ENCODE peak calls at places on chromosomes 13 and 19, in eight cellular contexts. One of them, this sample, is unnamed.
A peak's percentile ranks its signal among the peaks of the same experiment; 100 is the strongest.

GRCh38 chr13:76822691-76823267 is 63.4 kb downstream of the KCTD12 start:
- DNase-seq in aorta: no peak
- DNase-seq in psoas muscle: no peak
- DNase-seq in HEK293T: no peak
- DNase-seq in stimulated activated CD4-positive, alpha-beta T cell treated with anti-CD3 and anti-CD28 coated beads, Interleukin-1b, Interleukin-23, amount 100 ng/mL, for 24 hours: no peak
- DNase-seq in astrocyte: peak; percentile 6
- DNase-seq in CD4-positive, CD25-positive, alpha-beta regulatory T cell: peak; percentile 49
- DNase-seq in AG09319: no peak
- DNase-seq in this sample: no peak

GRCh38 chr13:101341464-101341863 is 74.8 kb downstream of the NALCN start:
- DNase-seq in aorta: no peak
- DNase-seq in psoas muscle: no peak
- DNase-seq in HEK293T: no peak
- DNase-seq in stimulated activated CD4-positive, alpha-beta T cell treated with anti-CD3 and anti-CD28 coated beads, Interleukin-1b, Interleukin-23, amount 100 ng/mL, for 24 hours: no peak
- DNase-seq in astrocyte: peak; percentile 22
- DNase-seq in CD4-positive, CD25-positive, alpha-beta regulatory T cell: no peak
- DNase-seq in AG09319: no peak
- DNase-seq in this sample: no peak

GRCh38 chr19:54164369-54165068 is 5.0 kb upstream of the LENG1 start:
- DNase-seq in aorta: peak; percentile 86
- DNase-seq in psoas muscle: no peak
- DNase-seq in HEK293T: peak; percentile 67
- DNase-seq in stimulated activated CD4-positive, alpha-beta T cell treated with anti-CD3 and anti-CD28 coated beads, Interleukin-1b, Interleukin-23, amount 100 ng/mL, for 24 hours: no peak
- DNase-seq in astrocyte: peak; percentile 25
- DNase-seq in CD4-positive, CD25-positive, alpha-beta regulatory T cell: peak; percentile 70
- DNase-seq in AG09319: no peak
- DNase-seq in this sample: no peak

GRCh38 chr19:14337510-14337909 is 43.7 kb upstream of the ADGRE5 start:
- DNase-seq in aorta: no peak
- DNase-seq in psoas muscle: no peak
- DNase-seq in HEK293T: peak; percentile 83
- DNase-seq in stimulated activated CD4-positive, alpha-beta T cell treated with anti-CD3 and anti-CD28 coated beads, Interleukin-1b, Interleukin-23, amount 100 ng/mL, for 24 hours: no peak
- DNase-seq in astrocyte: no peak
- DNase-seq in CD4-positive, CD25-positive, alpha-beta regulatory T cell: peak; percentile 55
- DNase-seq in AG09319: no peak
- DNase-seq in this sample: no peak

GRCh38 chr19:45657520-45658163 is 10.4 kb upstream of the GIPR start:
- DNase-seq in aorta: no peak
- DNase-seq in psoas muscle: no peak
- DNase-seq in HEK293T: no peak
- DNase-seq in stimulated activated CD4-positive, alpha-beta T cell treated with anti-CD3 and anti-CD28 coated beads, Interleukin-1b, Interleukin-23, amount 100 ng/mL, for 24 hours: no peak
- DNase-seq in astrocyte: no peak
- DNase-seq in CD4-positive, CD25-positive, alpha-beta regulatory T cell: no peak
- DNase-seq in AG09319: no peak
- DNase-seq in this sample: no peak

GRCh38 chr13:25973576-25973975 is 78.2 kb downstream of the SHISA2 start:
- DNase-seq in aorta: no peak
- DNase-seq in psoas muscle: no peak
- DNase-seq in HEK293T: no peak
- DNase-seq in stimulated activated CD4-positive, alpha-beta T cell treated with anti-CD3 and anti-CD28 coated beads, Interleukin-1b, Interleukin-23, amount 100 ng/mL, for 24 hours: no peak
- DNase-seq in astrocyte: no peak
- DNase-seq in CD4-positive, CD25-positive, alpha-beta regulatory T cell: peak; percentile 48
- DNase-seq in AG09319: no peak
- DNase-seq in this sample: no peak

GRCh38 chr13:80214050-80214449 is 126.9 kb downstream of the SPRY2 start:
- DNase-seq in aorta: no peak
- DNase-seq in psoas muscle: no peak
- DNase-seq in HEK293T: no peak
- DNase-seq in stimulated activated CD4-positive, alpha-beta T cell treated with anti-CD3 and anti-CD28 coated beads, Interleukin-1b, Interleukin-23, amount 100 ng/mL, for 24 hours: no peak
- DNase-seq in astrocyte: peak; percentile 72
- DNase-seq in CD4-positive, CD25-positive, alpha-beta regulatory T cell: no peak
- DNase-seq in AG09319: no peak
- DNase-seq in this sample: no peak

GRCh38 chr13:23847545-23847944 is 41.7 kb downstream of the MIPEP start:
- DNase-seq in aorta: no peak
- DNase-seq in psoas muscle: no peak
- DNase-seq in HEK293T: no peak
- DNase-seq in stimulated activated CD4-positive, alpha-beta T cell treated with anti-CD3 and anti-CD28 coated beads, Interleukin-1b, Interleukin-23, amount 100 ng/mL, for 24 hours: no peak
- DNase-seq in astrocyte: no peak
- DNase-seq in CD4-positive, CD25-positive, alpha-beta regulatory T cell: no peak
- DNase-seq in AG09319: no peak
- DNase-seq in this sample: no peak

GRCh38 chr19:7292950-7293794 is 1.0 kb downstream of the INSR start:
- DNase-seq in aorta: peak; percentile 69
- DNase-seq in psoas muscle: peak; percentile 54
- DNase-seq in HEK293T: no peak
- DNase-seq in stimulated activated CD4-positive, alpha-beta T cell treated with anti-CD3 and anti-CD28 coated beads, Interleukin-1b, Interleukin-23, amount 100 ng/mL, for 24 hours: no peak
- DNase-seq in astrocyte: no peak
- DNase-seq in CD4-positive, CD25-positive, alpha-beta regulatory T cell: no peak
- DNase-seq in AG09319: no peak
- DNase-seq in this sample: no peak

GRCh38 chr13:110798595-110798994 is 85.1 kb downstream of the ING1 start:
- DNase-seq in aorta: no peak
- DNase-seq in psoas muscle: no peak
- DNase-seq in HEK293T: no peak
- DNase-seq in stimulated activated CD4-positive, alpha-beta T cell treated with anti-CD3 and anti-CD28 coated beads, Interleukin-1b, Interleukin-23, amount 100 ng/mL, for 24 hours: no peak
- DNase-seq in astrocyte: no peak
- DNase-seq in CD4-positive, CD25-positive, alpha-beta regulatory T cell: no peak
- DNase-seq in AG09319: no peak
- DNase-seq in this sample: no peak

GRCh38 chr19:10283786-10284540 is 2.8 kb upstream of the ICAM4 start:
- DNase-seq in aorta: no peak
- DNase-seq in psoas muscle: no peak
- DNase-seq in HEK293T: no peak
- DNase-seq in stimulated activated CD4-positive, alpha-beta T cell treated with anti-CD3 and anti-CD28 coated beads, Interleukin-1b, Interleukin-23, amount 100 ng/mL, for 24 hours: no peak
- DNase-seq in astrocyte: no peak
- DNase-seq in CD4-positive, CD25-positive, alpha-beta regulatory T cell: no peak
- DNase-seq in AG09319: no peak
- DNase-seq in this sample: no peak

GRCh38 chr19:41944336-41944735 is 14.8 kb downstream of the RABAC1 start:
- DNase-seq in aorta: no peak
- DNase-seq in psoas muscle: no peak
- DNase-seq in HEK293T: no peak
- DNase-seq in stimulated activated CD4-positive, alpha-beta T cell treated with anti-CD3 and anti-CD28 coated beads, Interleukin-1b, Interleukin-23, amount 100 ng/mL, for 24 hours: no peak
- DNase-seq in astrocyte: no peak
- DNase-seq in CD4-positive, CD25-positive, alpha-beta regulatory T cell: no peak
- DNase-seq in AG09319: no peak
- DNase-seq in this sample: no peak

GRCh38 chr13:51620165-51620983 is 36.1 kb downstream of the WDFY2 start:
- DNase-seq in aorta: no peak
- DNase-seq in psoas muscle: peak; percentile 49
- DNase-seq in HEK293T: no peak
- DNase-seq in stimulated activated CD4-positive, alpha-beta T cell treated with anti-CD3 and anti-CD28 coated beads, Interleukin-1b, Interleukin-23, amount 100 ng/mL, for 24 hours: no peak
- DNase-seq in astrocyte: no peak
- DNase-seq in CD4-positive, CD25-positive, alpha-beta regulatory T cell: no peak
- DNase-seq in AG09319: no peak
- DNase-seq in this sample: no peak

GRCh38 chr13:95226932-95227718 is 74.1 kb downstream of the ABCC4 start:
- DNase-seq in aorta: no peak
- DNase-seq in psoas muscle: no peak
- DNase-seq in HEK293T: no peak
- DNase-seq in stimulated activated CD4-positive, alpha-beta T cell treated with anti-CD3 and anti-CD28 coated beads, Interleukin-1b, Interleukin-23, amount 100 ng/mL, for 24 hours: no peak
- DNase-seq in astrocyte: no peak
- DNase-seq in CD4-positive, CD25-positive, alpha-beta regulatory T cell: peak; percentile 48
- DNase-seq in AG09319: no peak
- DNase-seq in this sample: peak; percentile 56

GRCh38 chr13:110137677-110138008 is 169.3 kb downstream of the COL4A1 start:
- DNase-seq in aorta: no peak
- DNase-seq in psoas muscle: peak; percentile 47
- DNase-seq in HEK293T: peak; percentile 8
- DNase-seq in stimulated activated CD4-positive, alpha-beta T cell treated with anti-CD3 and anti-CD28 coated beads, Interleukin-1b, Interleukin-23, amount 100 ng/mL, for 24 hours: no peak
- DNase-seq in astrocyte: peak; percentile 37
- DNase-seq in CD4-positive, CD25-positive, alpha-beta regulatory T cell: peak; percentile 28
- DNase-seq in AG09319: no peak
- DNase-seq in this sample: no peak

GRCh38 chr19:58366576-58367430 is 4.3 kb upstream of the ZNF497 start:
- DNase-seq in aorta: no peak
- DNase-seq in psoas muscle: no peak
- DNase-seq in HEK293T: no peak
- DNase-seq in stimulated activated CD4-positive, alpha-beta T cell treated with anti-CD3 and anti-CD28 coated beads, Interleukin-1b, Interleukin-23, amount 100 ng/mL, for 24 hours: no peak
- DNase-seq in astrocyte: no peak
- DNase-seq in CD4-positive, CD25-positive, alpha-beta regulatory T cell: no peak
- DNase-seq in AG09319: no peak
- DNase-seq in this sample: no peak

GRCh38 chr13:107203146-107203847 is 635.4 kb upstream of the ARGLU1 start:
- DNase-seq in aorta: no peak
- DNase-seq in psoas muscle: no peak
- DNase-seq in HEK293T: peak; percentile 21
- DNase-seq in stimulated activated CD4-positive, alpha-beta T cell treated with anti-CD3 and anti-CD28 coated beads, Interleukin-1b, Interleukin-23, amount 100 ng/mL, for 24 hours: no peak
- DNase-seq in astrocyte: no peak
- DNase-seq in CD4-positive, CD25-positive, alpha-beta regulatory T cell: no peak
- DNase-seq in AG09319: no peak
- DNase-seq in this sample: no peak

GRCh38 chr13:31485183-31485582 is 254.1 kb upstream of the RXFP2 start:
- DNase-seq in aorta: no peak
- DNase-seq in psoas muscle: no peak
- DNase-seq in HEK293T: no peak
- DNase-seq in stimulated activated CD4-positive, alpha-beta T cell treated with anti-CD3 and anti-CD28 coated beads, Interleukin-1b, Interleukin-23, amount 100 ng/mL, for 24 hours: no peak
- DNase-seq in astrocyte: no peak
- DNase-seq in CD4-positive, CD25-positive, alpha-beta regulatory T cell: no peak
- DNase-seq in AG09319: no peak
- DNase-seq in this sample: no peak

GRCh38 chr13:112714772-112715569 is 25.1 kb downstream of the ATP11A start:
- DNase-seq in aorta: no peak
- DNase-seq in psoas muscle: no peak
- DNase-seq in HEK293T: no peak
- DNase-seq in stimulated activated CD4-positive, alpha-beta T cell treated with anti-CD3 and anti-CD28 coated beads, Interleukin-1b, Interleukin-23, amount 100 ng/mL, for 24 hours: no peak
- DNase-seq in astrocyte: no peak
- DNase-seq in CD4-positive, CD25-positive, alpha-beta regulatory T cell: no peak
- DNase-seq in AG09319: no peak
- DNase-seq in this sample: no peak

GRCh38 chr13:101535192-101535746 is 82.8 kb downstream of the ITGBL1 start:
- DNase-seq in aorta: no peak
- DNase-seq in psoas muscle: no peak
- DNase-seq in HEK293T: no peak
- DNase-seq in stimulated activated CD4-positive, alpha-beta T cell treated with anti-CD3 and anti-CD28 coated beads, Interleukin-1b, Interleukin-23, amount 100 ng/mL, for 24 hours: no peak
- DNase-seq in astrocyte: no peak
- DNase-seq in CD4-positive, CD25-positive, alpha-beta regulatory T cell: no peak
- DNase-seq in AG09319: no peak
- DNase-seq in this sample: no peak

GRCh38 chr19:48509467-48510194 is 2.0 kb downstream of the LMTK3 start:
- DNase-seq in aorta: no peak
- DNase-seq in psoas muscle: no peak
- DNase-seq in HEK293T: no peak
- DNase-seq in stimulated activated CD4-positive, alpha-beta T cell treated with anti-CD3 and anti-CD28 coated beads, Interleukin-1b, Interleukin-23, amount 100 ng/mL, for 24 hours: no peak
- DNase-seq in astrocyte: no peak
- DNase-seq in CD4-positive, CD25-positive, alpha-beta regulatory T cell: no peak
- DNase-seq in AG09319: no peak
- DNase-seq in this sample: no peak

GRCh38 chr19:11754663-11755062 is 12.1 kb upstream of the ZNF441 start:
- DNase-seq in aorta: no peak
- DNase-seq in psoas muscle: no peak
- DNase-seq in HEK293T: no peak
- DNase-seq in stimulated activated CD4-positive, alpha-beta T cell treated with anti-CD3 and anti-CD28 coated beads, Interleukin-1b, Interleukin-23, amount 100 ng/mL, for 24 hours: no peak
- DNase-seq in astrocyte: no peak
- DNase-seq in CD4-positive, CD25-positive, alpha-beta regulatory T cell: no peak
- DNase-seq in AG09319: no peak
- DNase-seq in this sample: no peak

GRCh38 chr19:30160426-30160825 is 211.8 kb upstream of the ZNF536 start:
- DNase-seq in aorta: no peak
- DNase-seq in psoas muscle: no peak
- DNase-seq in HEK293T: no peak
- DNase-seq in stimulated activated CD4-positive, alpha-beta T cell treated with anti-CD3 and anti-CD28 coated beads, Interleukin-1b, Interleukin-23, amount 100 ng/mL, for 24 hours: no peak
- DNase-seq in astrocyte: no peak
- DNase-seq in CD4-positive, CD25-positive, alpha-beta regulatory T cell: no peak
- DNase-seq in AG09319: no peak
- DNase-seq in this sample: no peak

GRCh38 chr19:32581704-32582164 is 744 bp downstream of the PDCD5 start:
- DNase-seq in aorta: no peak
- DNase-seq in psoas muscle: peak; percentile 21
- DNase-seq in HEK293T: peak; percentile 35
- DNase-seq in stimulated activated CD4-positive, alpha-beta T cell treated with anti-CD3 and anti-CD28 coated beads, Interleukin-1b, Interleukin-23, amount 100 ng/mL, for 24 hours: no peak
- DNase-seq in astrocyte: peak; percentile 47
- DNase-seq in CD4-positive, CD25-positive, alpha-beta regulatory T cell: peak; percentile 19
- DNase-seq in AG09319: no peak
- DNase-seq in this sample: no peak

GRCh38 chr13:33108620-33109019 is 92.4 kb downstream of the KL start:
- DNase-seq in aorta: no peak
- DNase-seq in psoas muscle: no peak
- DNase-seq in HEK293T: no peak
- DNase-seq in stimulated activated CD4-positive, alpha-beta T cell treated with anti-CD3 and anti-CD28 coated beads, Interleukin-1b, Interleukin-23, amount 100 ng/mL, for 24 hours: no peak
- DNase-seq in astrocyte: no peak
- DNase-seq in CD4-positive, CD25-positive, alpha-beta regulatory T cell: no peak
- DNase-seq in AG09319: no peak
- DNase-seq in this sample: no peak

GRCh38 chr13:80084086-80084676 is 256.7 kb downstream of the SPRY2 start:
- DNase-seq in aorta: no peak
- DNase-seq in psoas muscle: no peak
- DNase-seq in HEK293T: peak; percentile 39
- DNase-seq in stimulated activated CD4-positive, alpha-beta T cell treated with anti-CD3 and anti-CD28 coated beads, Interleukin-1b, Interleukin-23, amount 100 ng/mL, for 24 hours: no peak
- DNase-seq in astrocyte: peak; percentile 78
- DNase-seq in CD4-positive, CD25-positive, alpha-beta regulatory T cell: no peak
- DNase-seq in AG09319: peak; percentile 89
- DNase-seq in this sample: no peak

GRCh38 chr13:105513448-105513847 is 1022.0 kb downstream of the EFNB2 start:
- DNase-seq in aorta: no peak
- DNase-seq in psoas muscle: no peak
- DNase-seq in HEK293T: no peak
- DNase-seq in stimulated activated CD4-positive, alpha-beta T cell treated with anti-CD3 and anti-CD28 coated beads, Interleukin-1b, Interleukin-23, amount 100 ng/mL, for 24 hours: no peak
- DNase-seq in astrocyte: no peak
- DNase-seq in CD4-positive, CD25-positive, alpha-beta regulatory T cell: no peak
- DNase-seq in AG09319: no peak
- DNase-seq in this sample: no peak

GRCh38 chr13:71056581-71056980 is 810.4 kb downstream of the DACH1 start:
- DNase-seq in aorta: no peak
- DNase-seq in psoas muscle: no peak
- DNase-seq in HEK293T: no peak
- DNase-seq in stimulated activated CD4-positive, alpha-beta T cell treated with anti-CD3 and anti-CD28 coated beads, Interleukin-1b, Interleukin-23, amount 100 ng/mL, for 24 hours: no peak
- DNase-seq in astrocyte: no peak
- DNase-seq in CD4-positive, CD25-positive, alpha-beta regulatory T cell: no peak
- DNase-seq in AG09319: no peak
- DNase-seq in this sample: no peak

GRCh38 chr13:49057176-49057575 is 81.5 kb downstream of the FNDC3A start:
- DNase-seq in aorta: no peak
- DNase-seq in psoas muscle: no peak
- DNase-seq in HEK293T: no peak
- DNase-seq in stimulated activated CD4-positive, alpha-beta T cell treated with anti-CD3 and anti-CD28 coated beads, Interleukin-1b, Interleukin-23, amount 100 ng/mL, for 24 hours: no peak
- DNase-seq in astrocyte: no peak
- DNase-seq in CD4-positive, CD25-positive, alpha-beta regulatory T cell: no peak
- DNase-seq in AG09319: no peak
- DNase-seq in this sample: no peak

GRCh38 chr13:81568824-81569223 is 1227.9 kb upstream of the SPRY2 start:
- DNase-seq in aorta: no peak
- DNase-seq in psoas muscle: no peak
- DNase-seq in HEK293T: no peak
- DNase-seq in stimulated activated CD4-positive, alpha-beta T cell treated with anti-CD3 and anti-CD28 coated beads, Interleukin-1b, Interleukin-23, amount 100 ng/mL, for 24 hours: no peak
- DNase-seq in astrocyte: no peak
- DNase-seq in CD4-positive, CD25-positive, alpha-beta regulatory T cell: no peak
- DNase-seq in AG09319: no peak
- DNase-seq in this sample: no peak

GRCh38 chr19:16085115-16085514 is 8.8 kb downstream of the TPM4 start:
- DNase-seq in aorta: no peak
- DNase-seq in psoas muscle: no peak
- DNase-seq in HEK293T: no peak
- DNase-seq in stimulated activated CD4-positive, alpha-beta T cell treated with anti-CD3 and anti-CD28 coated beads, Interleukin-1b, Interleukin-23, amount 100 ng/mL, for 24 hours: no peak
- DNase-seq in astrocyte: no peak
- DNase-seq in CD4-positive, CD25-positive, alpha-beta regulatory T cell: no peak
- DNase-seq in AG09319: no peak
- DNase-seq in this sample: no peak

GRCh38 chr13:110799246-110800236 is 86.0 kb downstream of the ING1 start:
- DNase-seq in aorta: peak; percentile 73
- DNase-seq in psoas muscle: peak; percentile 62
- DNase-seq in HEK293T: no peak
- DNase-seq in stimulated activated CD4-positive, alpha-beta T cell treated with anti-CD3 and anti-CD28 coated beads, Interleukin-1b, Interleukin-23, amount 100 ng/mL, for 24 hours: no peak
- DNase-seq in astrocyte: peak; percentile 82
- DNase-seq in CD4-positive, CD25-positive, alpha-beta regulatory T cell: no peak
- DNase-seq in AG09319: peak; percentile 59
- DNase-seq in this sample: no peak

GRCh38 chr13:112348642-112349345 is 27.4 kb upstream of the SPACA7 start:
- DNase-seq in aorta: no peak
- DNase-seq in psoas muscle: no peak
- DNase-seq in HEK293T: no peak
- DNase-seq in stimulated activated CD4-positive, alpha-beta T cell treated with anti-CD3 and anti-CD28 coated beads, Interleukin-1b, Interleukin-23, amount 100 ng/mL, for 24 hours: no peak
- DNase-seq in astrocyte: no peak
- DNase-seq in CD4-positive, CD25-positive, alpha-beta regulatory T cell: no peak
- DNase-seq in AG09319: no peak
- DNase-seq in this sample: no peak

GRCh38 chr19:32233091-32233490 is 112.3 kb upstream of the ZNF507 start:
- DNase-seq in aorta: no peak
- DNase-seq in psoas muscle: no peak
- DNase-seq in HEK293T: no peak
- DNase-seq in stimulated activated CD4-positive, alpha-beta T cell treated with anti-CD3 and anti-CD28 coated beads, Interleukin-1b, Interleukin-23, amount 100 ng/mL, for 24 hours: no peak
- DNase-seq in astrocyte: no peak
- DNase-seq in CD4-positive, CD25-positive, alpha-beta regulatory T cell: no peak
- DNase-seq in AG09319: no peak
- DNase-seq in this sample: no peak

This sample was measured in SIG-M5.